ENCODE peak calls at places on chromosome 14, in eight cellular contexts. C is progenitor cell of endocrine pancreas, N is pancreas, B is AG10803, T is body of pancreas, U is astrocyte, Z is fibroblast of mammary gland, L is GM23338. O is an unnamed sample.
A peak's percentile ranks its signal among the peaks of the same experiment; 100 is the strongest.

GRCh38 chr14:68487805-68488590 is 304.9 kb downstream of the ZFP36L1 start:
- DNase-seq in C (no peak), N (no peak), B (peak; percentile 53), T (no peak), U (peak; percentile 88), Z (peak; percentile 80), L (no peak), O (peak; percentile 57)

GRCh38 chr14:31038521-31039166 is 12.5 kb upstream of the STRN3 start:
- DNase-seq in C (no peak), N (no peak), B (no peak), T (no peak), U (no peak), Z (peak; percentile 32), L (no peak), O (no peak)

GRCh38 chr14:52299692-52300278 is 14.3 kb upstream of the PTGER2 start:
- DNase-seq in C (no peak), N (no peak), B (peak; percentile 73), T (peak; percentile 15), U (peak; percentile 44), Z (peak; percentile 72), L (peak; percentile 66), O (peak; percentile 77)

GRCh38 chr14:75543258-75543657 is 21.0 kb downstream of the BATF start:
- DNase-seq in C (no peak), N (no peak), B (no peak), T (no peak), U (no peak), Z (no peak), L (no peak), O (no peak)

GRCh38 chr14:47154276-47154797 is 502.8 kb upstream of the RPL10L start:
- DNase-seq in C (no peak), N (no peak), B (no peak), T (no peak), U (no peak), Z (no peak), L (no peak), O (no peak)

GRCh38 chr14:26261368-26262122 is 336.3 kb downstream of the NOVA1 start:
- DNase-seq in C (no peak), N (no peak), B (no peak), T (no peak), U (no peak), Z (no peak), L (peak; percentile 69), O (no peak)

GRCh38 chr14:39680777-39681176 is 248.5 kb upstream of the FBXO33 start:
- DNase-seq in C (no peak), N (no peak), B (no peak), T (no peak), U (no peak), Z (no peak), L (no peak), O (no peak)

GRCh38 chr14:97166497-97166896 is 369.3 kb downstream of the VRK1 start:
- DNase-seq in C (no peak), N (no peak), B (no peak), T (no peak), U (no peak), Z (no peak), L (no peak), O (no peak)

GRCh38 chr14:94421316-94421715 is 31.3 kb downstream of the SERPINA11 start:
- DNase-seq in C (no peak), N (no peak), B (no peak), T (no peak), U (no peak), Z (no peak), L (no peak), O (no peak)

GRCh38 chr14:96905825-96906224 is 108.6 kb downstream of the VRK1 start:
- DNase-seq in C (no peak), N (no peak), B (peak; percentile 37), T (no peak), U (no peak), Z (peak; percentile 38), L (no peak), O (peak; percentile 10)

GRCh38 chr14:54121461-54121860 is 164.8 kb upstream of the BMP4 start:
- DNase-seq in C (no peak), N (no peak), B (no peak), T (no peak), U (peak; percentile 37), Z (no peak), L (peak; percentile 14), O (no peak)

GRCh38 chr14:50035214-50035613 is 81.2 kb downstream of the VCPKMT start:
- DNase-seq in C (no peak), N (no peak), B (peak; percentile 41), T (no peak), U (no peak), Z (no peak), L (no peak), O (no peak)

GRCh38 chr14:61444215-61444768 is 122.9 kb downstream of the PRKCH start:
- DNase-seq in C (no peak), N (no peak), B (no peak), T (peak; percentile 28), U (no peak), Z (no peak), L (no peak), O (no peak)

GRCh38 chr14:68938515-68939423 is 40.3 kb downstream of the ACTN1 start:
- DNase-seq in C (no peak), N (peak; percentile 74), B (no peak), T (peak; percentile 84), U (no peak), Z (no peak), L (no peak), O (peak; percentile 59)

GRCh38 chr14:94001501-94002396 is 4.6 kb downstream of the CCDC197 start:
- DNase-seq in C (peak; percentile 32), N (peak; percentile 70), B (peak; percentile 68), T (peak; percentile 65), U (peak; percentile 33), Z (peak; percentile 63), L (peak; percentile 90), O (peak; percentile 75)

GRCh38 chr14:99899578-99900178 is 106.5 kb downstream of the EML1 start:
- DNase-seq in C (no peak), N (no peak), B (peak; percentile 37), T (no peak), U (no peak), Z (peak; percentile 50), L (peak; percentile 65), O (peak; percentile 66)

GRCh38 chr14:61342486-61342885 is 21.1 kb downstream of the PRKCH start:
- DNase-seq in C (no peak), N (no peak), B (no peak), T (peak; percentile 32), U (no peak), Z (no peak), L (no peak), O (no peak)

GRCh38 chr14:32251530-32251929 is 48.5 kb upstream of the RNU6-8 start:
- DNase-seq in C (no peak), N (no peak), B (no peak), T (no peak), U (no peak), Z (no peak), L (no peak), O (no peak)

GRCh38 chr14:49679271-49679670 is 8.7 kb downstream of the POLE2 start:
- DNase-seq in C (no peak), N (no peak), B (no peak), T (no peak), U (peak; percentile 36), Z (peak; percentile 33), L (no peak), O (no peak)

GRCh38 chr14:90557516-90557915 is 160.7 kb downstream of the CALM1 start:
- DNase-seq in C (no peak), N (no peak), B (no peak), T (no peak), U (no peak), Z (no peak), L (no peak), O (no peak)

GRCh38 chr14:65134651-65135579 is 32.6 kb upstream of the MAX start:
- DNase-seq in C (no peak), N (no peak), B (peak; percentile 17), T (no peak), U (peak; percentile 59), Z (peak; percentile 18), L (no peak), O (no peak)

GRCh38 chr14:28681681-28682080 is 84.9 kb upstream of the FOXG1 start:
- DNase-seq in C (no peak), N (no peak), B (no peak), T (no peak), U (no peak), Z (no peak), L (peak; percentile 78), O (no peak)
- TF ChIP-seq CTCF in C (peak; percentile 10), N (no peak), B (no peak), T (no peak), U (no peak), Z (no peak), L (peak; percentile 68), O (no peak)

GRCh38 chr14:34331728-34332623 is 130.1 kb downstream of the SPTSSA start:
- DNase-seq in C (peak; percentile 49), N (peak; percentile 74), B (peak; percentile 20), T (peak; percentile 69), U (peak; percentile 54), Z (peak; percentile 55), L (peak; percentile 85), O (peak; percentile 78)
- TF ChIP-seq CTCF in C (peak; percentile 85), N (peak; percentile 82), B (peak; percentile 82), T (peak; percentile 78), U (peak; percentile 65), Z (peak; percentile 90), L (peak; percentile 85), O (peak; percentile 91)

GRCh38 chr14:80395031-80395430 is 183.7 kb upstream of the DIO2 start:
- DNase-seq in C (no peak), N (no peak), B (peak; percentile 71), T (no peak), U (no peak), Z (no peak), L (no peak), O (no peak)
- TF ChIP-seq CTCF in C (no peak), N (no peak), B (no peak), T (no peak), U (no peak), Z (no peak), L (no peak), O (no peak)

DNA sequence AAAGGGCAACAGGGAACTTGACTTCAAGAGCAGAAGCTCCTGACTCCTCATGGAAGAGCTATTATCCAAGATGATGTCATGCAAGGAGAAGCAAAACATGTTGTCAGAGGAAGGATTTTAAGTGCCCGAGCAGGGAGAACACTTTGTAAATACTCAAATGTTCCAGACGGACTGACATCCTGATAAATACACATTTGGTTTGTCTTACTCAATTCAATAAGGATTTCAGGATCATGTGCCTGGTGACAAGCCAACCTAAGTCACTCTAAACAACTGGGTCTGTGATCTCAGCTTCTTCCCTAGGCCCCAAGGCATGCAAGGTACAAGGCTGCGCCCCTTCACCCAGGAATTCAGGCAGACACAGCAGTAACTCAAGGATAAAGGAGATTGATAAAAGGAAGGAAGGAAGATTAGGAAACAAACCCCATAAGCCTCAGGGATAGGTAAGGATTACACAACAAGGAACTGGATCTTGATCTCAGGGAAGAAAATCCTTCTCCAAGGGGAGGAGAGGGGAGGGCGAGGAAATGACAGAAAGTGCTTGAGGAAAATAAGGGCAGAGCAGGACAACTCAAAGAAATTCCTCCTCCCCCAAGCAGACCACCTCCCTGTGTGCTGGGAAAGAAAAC is 26.9 kb upstream of the CEBPE start:
- DNase-seq in C (no peak), N (no peak), B (peak; percentile 17), T (no peak), U (no peak), Z (peak; percentile 69), L (no peak), O (no peak)
- TF ChIP-seq CTCF in C (no peak), N (no peak), B (no peak), T (no peak), U (no peak), Z (no peak), L (no peak), O (no peak)